ENCODE peak calls at places on chromosomes 3 and 15, in four cellular contexts. A is Karpas-422, H is transverse colon, Z is hepatocyte. Y is an unnamed sample. For H3K4me1, the result is how much of the 10 kb centered on the place peaks cover.

GRCh38 chr3:57787867-57788623 is 31.9 kb downstream of the SLMAP start:
- DNase-seq in A (peak), H (no peak), Z (no peak), Y (no peak)

GRCh38 chr3:81218023-81218422 is 543.4 kb downstream of the GBE1 start:
- DNase-seq in A (peak), H (no peak), Z (peak), Y (no peak)

GRCh38 chr3:47884603-47885002 is 81.7 kb downstream of the DHX30 start:
- DNase-seq in A (no peak), H (no peak), Z (no peak), Y (no peak)

GRCh38 chr15:56602253-56602652 is 131.1 kb downstream of the ZNF280D start:
- DNase-seq in A (no peak), H (no peak), Z (no peak), Y (no peak)

GRCh38 chr3:178967184-178967532 is 104.5 kb downstream of the ZMAT3 start:
- DNase-seq in A (peak), H (no peak), Z (no peak), Y (no peak)

GRCh38 chr15:81813215-81813614 is 232.6 kb downstream of the MEX3B start:
- DNase-seq in A (no peak), H (no peak), Z (peak), Y (no peak)

GRCh38 chr3:170768334-170768801 is 101.6 kb downstream of the RPL22L1 start:
- DNase-seq in A (no peak), H (no peak), Z (no peak), Y (no peak)

GRCh38 chr3:9074079-9074478 is 110.8 kb upstream of the RAD18 start:
- DNase-seq in A (no peak), H (no peak), Z (no peak), Y (no peak)

GRCh38 chr15:29139072-29139471 is 130.6 kb downstream of the NSMCE3 start:
- DNase-seq in A (no peak), H (no peak), Z (no peak), Y (no peak)

GRCh38 chr3:32109256-32109655 is 2.8 kb downstream of the GPD1L start:
- DNase-seq in A (no peak), H (peak), Z (peak), Y (peak)

GRCh38 chr3:113912551-113913246 is 35.1 kb upstream of the ZDHHC23 start:
- DNase-seq in A (peak), H (peak), Z (peak), Y (peak)

GRCh38 chr15:22903961-22904534 is 65.6 kb downstream of the NIPA2 start:
- DNase-seq in A (no peak), H (peak), Z (no peak), Y (peak)

GRCh38 chr3:195025056-195025880 is 245.7 kb downstream of the XXYLT1 start:
- DNase-seq in A (no peak), H (no peak), Z (no peak), Y (no peak)

GRCh38 chr3:32420138-32420981 is 28.7 kb downstream of the CMTM7 start:
- DNase-seq in A (no peak), H (no peak), Z (peak), Y (peak)

GRCh38 chr3:143751643-143752178 is 96.6 kb downstream of the SLC9A9 start:
- DNase-seq in A (peak), H (no peak), Z (no peak), Y (no peak)

GRCh38 chr15:77097317-77097721 is 26.4 kb upstream of the TSPAN3 start:
- DNase-seq in A (no peak), H (no peak), Z (no peak), Y (no peak)

GRCh38 chr3:153093629-153094028 is 68.4 kb upstream of the RAP2B start:
- DNase-seq in A (no peak), H (no peak), Z (no peak), Y (no peak)

GRCh38 chr3:8416965-8417364 is 84.7 kb upstream of the LMCD1 start:
- DNase-seq in A (peak), H (peak), Z (peak), Y (peak)

GRCh38 chr3:191985691-191986090 is 524.7 kb downstream of the PYDC2 start:
- DNase-seq in A (no peak), H (no peak), Z (no peak), Y (no peak)

GRCh38 chr3:122331886-122332285 is 6.8 kb downstream of the CSTA start:
- DNase-seq in A (no peak), H (no peak), Z (no peak), Y (no peak)

GRCh38 chr3:192188218-192188835 is 539.0 kb downstream of the FGF12 start:
- DNase-seq in A (peak), H (peak), Z (peak), Y (peak)

GRCh38 chr3:129015388-129016105 is 14.4 kb downstream of the EFCC1 start:
- DNase-seq in A (no peak), H (peak), Z (no peak), Y (no peak)

GRCh38 chr3:64902991-64903390 is 215.2 kb upstream of the ADAMTS9 start:
- DNase-seq in A (no peak), H (no peak), Z (no peak), Y (no peak)

GRCh38 chr15:75712668-75713337 is at the start of gene CSPG4:
- DNase-seq in A (no peak), H (peak), Z (peak), Y (no peak)

GRCh38 chr3:52872245-52872644 is 25.1 kb downstream of the STIMATE start:
- DNase-seq in A (no peak), H (no peak), Z (no peak), Y (no peak)

GRCh38 chr3:107850681-107851080 is 240.2 kb downstream of the CD47 start:
- DNase-seq in A (no peak), H (no peak), Z (no peak), Y (no peak)

GRCh38 chr3:184502123-184502667 is 59.4 kb upstream of the EPHB3 start:
- DNase-seq in A (no peak), H (no peak), Z (no peak), Y (no peak)

GRCh38 chr15:62153228-62153627 is 11.9 kb downstream of the C2CD4B start:
- DNase-seq in A (no peak), H (no peak), Z (no peak), Y (no peak)

GRCh38 chr3:143203848-143204247 is 84.3 kb downstream of the CHST2 start:
- DNase-seq in A (no peak), H (no peak), Z (no peak), Y (no peak)

GRCh38 chr3:73432021-73432722 is 192.6 kb downstream of the PDZRN3 start:
- DNase-seq in A (peak), H (no peak), Z (peak), Y (no peak)

GRCh38 chr3:189808246-189809007 is 177.2 kb downstream of the TP63 start:
- DNase-seq in A (no peak), H (no peak), Z (no peak), Y (no peak)

GRCh38 chr3:146532406-146532805 is 12.0 kb downstream of the PLSCR1 start:
- DNase-seq in A (no peak), H (no peak), Z (no peak), Y (no peak)

GRCh38 chr3:53938645-53939044 is 47.0 kb upstream of the SELENOK start:
- DNase-seq in A (peak), H (peak), Z (peak), Y (no peak)

GRCh38 chr3:195248281-195248680 is 22.7 kb downstream of the XXYLT1 start:
- DNase-seq in A (no peak), H (no peak), Z (no peak), Y (no peak)

GRCh38 chr3:22007376-22007775 is 256.4 kb upstream of the ZNF385D start:
- DNase-seq in A (no peak), H (no peak), Z (no peak), Y (no peak)

GRCh38 chr3:175192536-175192935 is 333.4 kb downstream of the NAALADL2 start:
- DNase-seq in A (no peak), H (no peak), Z (no peak), Y (no peak)

GRCh38 chr15:56272474-56272873 is 28.8 kb upstream of the RFX7 start:
- DNase-seq in A (no peak), H (no peak), Z (no peak), Y (no peak)

GRCh38 chr3:71389911-71390573 is 193.5 kb downstream of the FOXP1 start:
- DNase-seq in A (peak), H (peak), Z (peak), Y (peak)

GRCh38 chr3:71185733-71186455 is 397.6 kb downstream of the FOXP1 start:
- DNase-seq in A (peak), H (peak), Z (peak), Y (no peak)

GRCh38 chr3:127728417-127728816 is 55.7 kb downstream of the ABTB1 start:
- DNase-seq in A (no peak), H (no peak), Z (no peak), Y (no peak)
- H3K4me1 ChIP-seq in A (half or more), H (under half), Z (under half), Y (under half)

GRCh38 chr3:159366476-159366875 is 564.6 kb downstream of the MFSD1 start:
- DNase-seq in A (no peak), H (no peak), Z (no peak), Y (no peak)
- H3K4me1 ChIP-seq in A (under half), H (under half), Z (under half), Y (under half)

GRCh38 chr15:67166280-67167009 is 88.0 kb downstream of the AAGAB start:
- DNase-seq in A (no peak), H (no peak), Z (no peak), Y (no peak)
- H3K4me1 ChIP-seq in A (under half), H (under half), Z (under half), Y (under half)

GRCh38 chr3:181723568-181724431 is 12.1 kb downstream of the SOX2 start:
- DNase-seq in A (no peak), H (no peak), Z (no peak), Y (no peak)

GRCh38 chr3:181723064-181723463 is 11.3 kb downstream of the SOX2 start:
- DNase-seq in A (no peak), H (no peak), Z (no peak), Y (no peak)

GRCh38 chr3:181721369-181721768 is 9.6 kb downstream of the SOX2 start:
- DNase-seq in A (no peak), H (no peak), Z (no peak), Y (no peak)

GRCh38 chr3:181720281-181720680 is 8.6 kb downstream of the SOX2 start:
- DNase-seq in A (no peak), H (no peak), Z (no peak), Y (no peak)

DNA sequence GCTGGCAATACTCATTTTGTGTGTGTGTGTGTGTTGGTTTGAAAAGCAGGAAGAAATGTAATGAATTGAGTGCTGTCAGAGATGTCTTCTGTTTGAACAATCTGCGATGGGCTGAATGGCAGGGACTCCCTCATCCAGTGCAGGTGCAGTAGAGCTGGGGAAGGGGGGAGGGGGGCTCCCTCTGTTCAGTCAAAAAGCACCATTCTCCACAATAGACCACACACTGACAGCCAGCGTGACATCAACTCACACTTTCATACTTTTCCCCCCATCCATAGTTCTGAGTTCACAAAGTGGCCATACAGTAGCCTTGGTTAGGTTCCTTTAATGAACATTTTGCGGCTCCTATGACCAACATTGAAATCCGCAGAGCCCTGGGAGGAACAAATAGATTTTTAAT is 10.4 kb downstream of the SOX2 start:
- DNase-seq in A (no peak), H (no peak), Z (no peak), Y (no peak)
- H3K4me1 ChIP-seq in A (under half), H (under half), Z (under half), Y (under half)

DNA sequence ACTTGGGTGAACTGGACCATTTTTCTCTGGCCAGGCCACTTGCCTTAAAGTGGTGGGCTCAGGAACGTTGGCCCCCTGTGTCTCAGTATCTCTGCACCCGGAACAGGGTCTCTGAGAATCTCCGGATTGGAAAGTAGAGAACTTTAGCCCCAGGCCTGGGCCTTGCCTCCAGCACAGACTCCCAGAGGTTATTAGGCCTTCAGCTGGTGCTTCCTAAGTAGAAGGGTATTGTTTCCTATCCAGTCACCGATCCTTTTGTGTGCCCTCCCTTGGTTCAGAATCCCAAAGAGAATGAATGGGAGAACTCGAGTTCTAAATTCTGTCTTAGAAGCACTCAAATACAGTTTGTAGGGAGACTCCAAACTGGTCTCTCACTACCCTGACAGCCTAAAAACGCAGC is 48.2 kb upstream of the SLC4A7 start:
- DNase-seq in A (no peak), H (no peak), Z (no peak), Y (no peak)
- H3K4me1 ChIP-seq in A (under half), H (under half), Z (under half), Y (under half)

GRCh38 chr3:157077565-157077991 is 82.4 kb downstream of the CCNL1 start:
- DNase-seq in A (no peak), H (no peak), Z (no peak), Y (no peak)
- H3K4me1 ChIP-seq in A (under half), H (under half), Z (under half), Y (under half)

GRCh38 chr3:48934333-48934991 is 15.8 kb downstream of the ARIH2 start:
- DNase-seq in A (no peak), H (no peak), Z (no peak), Y (no peak)
- H3K4me1 ChIP-seq in A (under half), H (under half), Z (under half), Y (under half)

GRCh38 chr15:66738116-66738515 is 36.1 kb downstream of the SMAD6 start:
- DNase-seq in A (no peak), H (no peak), Z (no peak), Y (no peak)

GRCh38 chr15:66735909-66736305 is 33.9 kb downstream of the SMAD6 start:
- DNase-seq in A (no peak), H (no peak), Z (no peak), Y (no peak)

GRCh38 chr15:66737243-66738010 is 35.4 kb downstream of the SMAD6 start:
- DNase-seq in A (no peak), H (no peak), Z (no peak), Y (no peak)

GRCh38 chr15:66733976-66734375 is 31.9 kb downstream of the SMAD6 start:
- DNase-seq in A (no peak), H (no peak), Z (no peak), Y (no peak)

DNA sequence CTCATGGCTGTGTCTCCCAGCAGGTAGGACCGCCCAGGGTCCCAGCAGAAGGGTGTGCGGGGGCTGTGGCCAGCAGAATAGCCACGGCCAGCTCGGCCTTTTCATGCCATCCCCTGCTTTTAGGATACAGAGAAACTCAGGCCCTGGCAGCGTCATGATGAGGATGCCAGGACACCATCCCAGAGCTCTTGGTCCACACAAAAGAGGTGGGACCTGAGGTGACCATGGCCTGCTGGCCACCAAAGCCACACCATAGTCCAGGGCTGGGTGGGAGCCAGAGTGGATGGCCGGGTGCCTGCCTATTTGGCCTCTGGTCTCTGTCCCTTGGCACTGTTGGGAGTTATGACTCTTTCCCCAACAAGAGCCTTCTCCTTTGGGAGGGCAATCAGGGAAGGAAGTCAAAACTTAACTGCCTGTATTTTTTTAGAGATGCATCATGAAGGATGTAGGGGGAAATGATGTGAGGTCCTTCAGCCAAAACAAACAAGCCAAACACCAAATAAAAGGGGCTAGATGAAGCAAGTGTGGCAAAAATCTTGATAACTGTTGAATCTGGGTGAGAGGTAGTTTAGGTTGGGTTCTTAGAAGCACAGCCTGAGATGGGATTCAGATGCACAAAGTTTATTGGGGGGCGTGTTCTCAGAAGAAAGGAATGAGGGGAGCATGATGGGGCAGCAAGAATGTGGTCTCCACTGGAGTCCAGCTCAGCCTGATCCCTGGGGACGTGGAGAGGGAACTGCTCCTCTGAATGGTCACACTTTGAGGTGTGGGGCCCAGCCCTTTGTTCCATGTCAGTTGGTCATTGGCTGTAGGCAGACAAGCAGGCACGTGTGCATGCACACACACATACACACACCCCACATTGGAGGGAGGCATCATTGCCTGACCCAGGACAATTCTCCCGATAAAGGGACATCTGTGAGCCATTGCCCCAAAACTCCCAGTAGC is 33.2 kb downstream of the SMAD6 start:
- DNase-seq in A (no peak), H (no peak), Z (no peak), Y (no peak)
- H3K4me1 ChIP-seq in A (under half), H (under half), Z (under half), Y (under half)

GRCh38 chr3:150739200-150739863 is 23.6 kb downstream of the SIAH2 start:
- DNase-seq in A (peak), H (no peak), Z (no peak), Y (no peak)
- H3K4me1 ChIP-seq in A (half or more), H (under half), Z (under half), Y (under half)

Y was measured in pancreas.